ENCODE peak calls at places on chromosomes 13 and 19, in nine cellular contexts. O, S, K, V, F, E, D, Z and Q are unnamed samples.

GRCh38 chr19:46085888-46086287 is 38.6 kb downstream of the IGFL3 start:
- DNase-seq in Z (no peak), E (no peak), K (no peak), D (no peak), F (no peak), S (no peak), V (no peak), O (no peak), Q (no peak)

GRCh38 chr19:18464646-18465045 is 26.7 kb upstream of the ISYNA1 start:
- DNase-seq in K (peak; percentile 81), O (no peak), Z (peak; percentile 71), D (peak; percentile 88), V (peak; percentile 87), E (peak; percentile 89), F (peak; percentile 97), S (no peak), Q (no peak)

GRCh38 chr19:40586611-40587010 is 9.9 kb downstream of the SHKBP1 start:
- DNase-seq in V (no peak), F (no peak), K (no peak), D (no peak), S (no peak), E (no peak), O (no peak), Z (no peak), Q (no peak)

GRCh38 chr13:21181671-21182070 is 5.2 kb downstream of the MRPL57 start:
- DNase-seq in O (no peak), K (no peak), Z (no peak), E (no peak), S (no peak), D (no peak), F (no peak), V (no peak), Q (no peak)

GRCh38 chr13:44764334-44764733 is 188.2 kb upstream of the TSC22D1 start:
- DNase-seq in F (no peak), Z (no peak), V (no peak), O (no peak), K (no peak), S (no peak), D (no peak), E (no peak), Q (no peak)

GRCh38 chr13:51444922-51445321 is 7.9 kb downstream of the INTS6 start:
- DNase-seq in K (peak; percentile 73), Z (no peak), S (no peak), D (no peak), V (no peak), E (no peak), O (no peak), F (peak; percentile 68), Q (no peak)

GRCh38 chr13:109964164-109964563 is 177.8 kb upstream of the IRS2 start:
- DNase-seq in F (no peak), E (no peak), S (no peak), Z (no peak), K (no peak), O (no peak), D (no peak), V (no peak), Q (no peak)

GRCh38 chr13:113548171-113548641 is 36.3 kb upstream of the TFDP1 start:
- DNase-seq in F (no peak), E (peak; percentile 73), O (no peak), S (no peak), Z (no peak), D (no peak), K (peak; percentile 24), V (no peak), Q (no peak)

GRCh38 chr13:68929055-68929454 is 1178.6 kb upstream of the ATXN8OS start:
- DNase-seq in V (no peak), O (no peak), D (no peak), F (no peak), E (no peak), K (no peak), Z (no peak), S (no peak), Q (no peak)

DNA sequence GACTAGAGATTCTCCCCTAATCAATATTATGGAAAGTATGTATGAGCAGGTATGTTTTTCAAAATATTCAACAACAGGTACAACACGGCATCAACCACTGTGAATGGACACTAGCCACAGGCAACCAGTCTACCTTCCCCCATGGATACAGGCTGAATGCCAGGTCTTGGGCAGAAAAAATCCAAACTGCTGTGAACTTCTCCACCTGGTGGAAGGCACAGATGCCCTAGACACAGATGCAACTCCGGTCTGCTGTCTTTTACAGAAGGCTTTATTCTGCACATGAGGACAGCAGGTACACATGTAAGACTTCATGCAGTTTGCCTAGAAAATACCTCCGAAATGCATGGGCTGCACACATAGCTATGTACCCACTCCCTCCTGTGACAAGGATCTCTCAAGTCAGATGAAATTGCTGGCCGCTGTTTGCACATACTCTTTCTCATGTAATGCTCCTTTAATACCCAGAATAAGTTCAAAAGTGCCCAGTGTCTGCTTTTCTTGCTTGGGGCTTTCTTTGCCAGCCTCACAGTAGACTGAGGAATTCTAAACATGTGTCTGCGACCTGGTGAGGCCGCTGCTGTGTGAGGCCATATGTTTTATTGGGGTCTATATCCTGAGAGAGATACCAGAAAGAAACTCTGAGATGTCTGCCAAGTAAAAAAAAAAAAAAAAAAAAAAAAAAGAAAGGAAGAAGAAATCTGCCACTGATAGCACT is 325.9 kb downstream of the FOXO1 start:
- DNase-seq in V (no peak), S (no peak), D (no peak), F (no peak), Z (no peak), O (no peak), K (no peak), E (no peak), Q (no peak)
- TF ChIP-seq CTCF in V (no peak), S (no peak), D (no peak), F (no peak), Z (no peak), O (no peak), K (peak; percentile 15), E (no peak), Q (no peak)

DNA sequence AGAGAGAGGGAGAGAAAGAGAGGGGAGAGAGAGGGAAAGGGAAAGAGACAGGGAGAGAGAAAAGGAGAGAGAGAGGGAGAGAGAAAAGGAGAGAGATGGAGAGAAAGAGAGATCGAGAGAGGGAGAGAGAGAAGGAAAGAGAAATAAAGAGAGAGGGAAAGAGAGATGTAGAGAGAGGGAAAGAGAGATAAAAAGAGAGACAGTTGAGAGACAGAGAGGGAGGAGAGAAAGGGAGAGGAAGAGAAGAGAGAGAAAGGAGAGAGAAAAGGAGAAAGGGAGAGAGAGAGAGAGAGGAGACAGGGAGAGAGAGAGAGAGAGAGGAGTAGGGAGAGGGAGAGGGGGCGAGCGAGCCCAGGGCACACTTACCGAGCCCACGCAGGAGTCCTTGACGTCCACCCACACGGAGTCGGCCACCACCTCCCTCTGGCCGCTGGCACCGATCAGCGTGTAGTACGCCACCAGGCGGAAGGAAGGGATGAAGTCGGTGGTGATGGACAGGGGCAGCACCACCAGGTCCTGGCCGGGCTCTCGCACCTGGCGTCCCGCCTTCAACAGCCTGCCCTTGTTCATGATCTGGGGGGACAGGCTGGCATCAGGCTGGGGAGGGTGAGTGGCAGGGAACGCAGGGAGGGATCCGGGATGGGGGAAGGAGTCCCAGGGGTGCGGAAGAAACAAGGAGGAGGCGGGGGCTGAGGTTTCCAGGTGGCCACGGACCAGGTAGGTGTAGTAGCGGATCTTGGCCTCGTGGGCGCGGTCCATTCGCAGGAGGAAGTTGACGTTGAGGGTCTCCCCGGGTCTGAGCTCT is 10.0 kb downstream of the C3 start:
- DNase-seq in S (peak; percentile 49), Z (no peak), D (no peak), F (no peak), K (no peak), O (peak; percentile 58), V (no peak), E (no peak), Q (no peak)
- TF ChIP-seq CTCF in S (no peak), Z (no peak), D (no peak), F (no peak), K (no peak), O (no peak), V (peak; percentile 18), E (no peak), Q (peak; percentile 18)

GRCh38 chr19:48169974-48170803 is at the start of the genes LIG1 and ZSWIM9:
- DNase-seq in S (peak; percentile 91), O (peak; percentile 97), K (peak; percentile 95), F (peak; percentile 95), D (peak; percentile 86), E (peak; percentile 93), V (peak; percentile 92), Z (peak; percentile 65), Q (peak; percentile 95)

GRCh38 chr19:48171584-48172170 is 1.2 kb downstream of the ZSWIM9 start:
- DNase-seq in Z (no peak), V (no peak), F (no peak), S (no peak), D (no peak), O (no peak), E (no peak), K (no peak), Q (no peak)

GRCh38 chr19:48170817-48171347 is 402 bp downstream of the ZSWIM9 start:
- DNase-seq in E (no peak), O (no peak), D (no peak), S (peak; percentile 20), Z (no peak), F (no peak), K (no peak), V (no peak), Q (no peak)

GRCh38 chr19:48168689-48169088 is 1.5 kb downstream of the LIG1 start:
- DNase-seq in F (no peak), S (no peak), K (no peak), D (no peak), Z (no peak), O (no peak), V (no peak), E (no peak), Q (no peak)

DNA sequence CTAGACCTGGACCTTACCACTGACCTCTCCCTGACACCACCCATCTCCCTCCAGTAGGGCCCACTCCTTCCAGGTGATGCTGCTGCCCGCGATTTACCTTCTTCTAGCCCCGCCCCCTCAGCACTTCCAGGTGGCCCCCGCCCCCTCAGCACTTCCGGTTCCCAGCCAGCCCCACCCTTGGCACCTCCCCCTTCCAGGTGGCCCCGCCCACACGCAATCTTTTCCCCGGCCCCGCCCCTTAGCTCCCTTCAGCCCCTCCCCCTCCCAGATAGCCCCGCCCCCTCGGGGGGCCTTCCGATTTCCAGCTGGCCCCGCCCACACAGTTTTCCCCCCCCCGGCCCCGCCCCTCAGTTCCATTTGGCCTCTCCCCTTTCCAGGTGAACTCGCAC is 565 bp downstream of the LIG1 start:
- DNase-seq in E (peak; percentile 79), S (peak; percentile 93), V (peak; percentile 90), K (peak; percentile 77), O (peak; percentile 97), Z (no peak), F (peak; percentile 56), D (peak; percentile 61), Q (peak; percentile 88)
- TF ChIP-seq CTCF in E (no peak), S (no peak), V (no peak), K (no peak), O (no peak), Z (no peak), F (no peak), D (no peak), Q (no peak)

DNA sequence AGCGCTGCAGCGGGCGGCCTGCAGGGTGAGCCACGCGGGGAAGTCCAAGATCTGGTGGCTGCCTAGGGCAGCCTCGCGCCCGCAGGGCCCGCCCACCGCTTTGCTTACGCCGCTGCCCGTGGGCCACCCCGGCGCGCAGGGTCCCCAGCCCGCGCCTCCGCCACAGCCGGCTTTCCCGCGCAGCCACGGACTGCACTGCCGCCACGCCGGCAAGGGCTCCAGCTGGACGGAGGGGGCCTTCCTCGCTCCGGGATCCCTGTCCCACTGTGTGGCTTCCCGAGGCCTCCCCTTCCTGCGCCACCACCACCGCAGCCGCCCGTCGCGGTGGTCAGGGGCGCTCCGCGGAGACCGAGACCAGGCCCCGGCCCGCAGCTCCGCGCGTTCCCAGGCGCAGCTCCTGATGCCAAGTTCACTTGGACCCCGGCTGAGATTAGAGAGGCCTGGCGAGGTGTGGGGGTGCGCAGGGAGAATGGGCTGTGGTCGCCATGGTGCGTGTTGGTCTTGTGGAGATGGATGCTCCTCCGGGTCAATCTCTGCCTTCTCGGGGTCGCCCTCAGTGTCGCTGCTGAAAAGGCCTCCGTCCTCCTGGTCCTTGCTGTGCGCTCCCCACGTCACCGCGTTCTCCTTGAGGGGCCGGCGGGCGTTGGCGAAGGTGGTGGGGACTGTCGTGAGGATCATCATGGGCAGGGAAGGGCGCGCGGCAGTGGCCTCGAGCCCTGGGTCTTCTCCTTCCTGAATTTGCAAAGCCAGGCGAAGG is 17.9 kb upstream of the RNF17 start:
- DNase-seq in E (no peak), D (no peak), F (no peak), O (peak; percentile 45), Z (no peak), V (no peak), S (peak; percentile 32), K (no peak), Q (no peak)
- TF ChIP-seq CTCF in E (no peak), D (no peak), F (no peak), O (no peak), Z (no peak), V (no peak), S (no peak), K (no peak), Q (no peak)